ENCODE peak calls at places on chromosome 1, in ten cellular contexts. T is breast epithelium; O is ovary; W is upper lobe of right lung; Z is upper lobe of left lung; U is iPS DF 6.9; A is OCI-LY7; J is lower lobe of right lung; P is mesenchymal stem cell; B is CD8-positive, alpha-beta T cell. S is an unnamed sample.

GRCh38 chr1:56397811-56398231 is 181.5 kb downstream of the PLPP3 start:
- DNase-seq in T (no peak), J (no peak), O (no peak), B (no peak), Z (no peak), U (no peak), P (peak), A (no peak), W (no peak), S (no peak)

GRCh38 chr1:56200921-56201320 is 378.4 kb downstream of the PLPP3 start:
- DNase-seq in A (no peak), T (no peak), B (no peak), J (no peak), P (no peak), Z (no peak), U (no peak), W (no peak), O (no peak), S (no peak)

GRCh38 chr1:62299426-62300200 is 19.6 kb downstream of the KANK4 start:
- DNase-seq in U (no peak), P (no peak), W (no peak), B (no peak), Z (no peak), A (no peak), J (no peak), T (peak), O (no peak), S (peak)

GRCh38 chr1:154014154-154014910 is 23.8 kb downstream of the RPS27 start:
- DNase-seq in U (no peak), A (no peak), O (no peak), W (no peak), J (no peak), T (no peak), B (no peak), Z (no peak), P (peak), S (no peak)

GRCh38 chr1:233859446-233859845 is 45.0 kb upstream of the SLC35F3 start:
- DNase-seq in B (no peak), Z (no peak), O (no peak), J (no peak), W (no peak), T (peak), A (no peak), U (no peak), P (no peak), S (no peak)

GRCh38 chr1:39625462-39626273 is 13.8 kb downstream of the HEYL start:
- DNase-seq in A (no peak), B (no peak), W (peak), U (no peak), J (peak), T (no peak), Z (peak), O (peak), P (peak), S (peak)

GRCh38 chr1:69919922-69920273 is 285.5 kb downstream of the LRRC40 start:
- DNase-seq in A (no peak), O (no peak), J (no peak), T (no peak), W (no peak), B (no peak), U (no peak), Z (no peak), P (no peak), S (no peak)

GRCh38 chr1:185789846-185790735 is 55.9 kb downstream of the HMCN1 start:
- DNase-seq in O (no peak), B (no peak), Z (no peak), A (no peak), J (no peak), W (no peak), U (no peak), P (peak), T (no peak), S (no peak)

GRCh38 chr1:65751961-65752360 is 40.7 kb upstream of the PDE4B start:
- DNase-seq in T (no peak), U (no peak), B (no peak), J (no peak), W (no peak), P (no peak), Z (no peak), O (no peak), A (no peak), S (no peak)

GRCh38 chr1:197268012-197268411 is at the start of gene CRB1:
- DNase-seq in T (no peak), P (no peak), O (no peak), W (no peak), B (no peak), J (no peak), Z (no peak), A (peak), U (no peak), S (no peak)

GRCh38 chr1:19390901-19391595 is 78.9 kb downstream of the SLC66A1 start:
- DNase-seq in O (peak), A (peak), Z (no peak), U (no peak), P (peak), W (no peak), T (peak), J (no peak), B (peak), S (peak)

GRCh38 chr1:168053681-168054080 is 83.0 kb downstream of the GPR161 start:
- DNase-seq in J (no peak), U (no peak), P (no peak), Z (no peak), B (no peak), A (no peak), T (no peak), W (no peak), O (no peak), S (no peak)

GRCh38 chr1:11078631-11079030 is 18.8 kb upstream of the SRM start:
- DNase-seq in B (no peak), P (no peak), Z (no peak), A (no peak), J (no peak), W (no peak), T (no peak), U (no peak), O (no peak), S (no peak)

GRCh38 chr1:237416924-237417655 is 375.1 kb downstream of the RYR2 start:
- DNase-seq in O (no peak), U (no peak), J (no peak), W (no peak), T (no peak), Z (no peak), P (no peak), B (no peak), A (no peak), S (no peak)

GRCh38 chr1:2541619-2542246 is 11.7 kb upstream of the HES5 start:
- DNase-seq in A (no peak), B (no peak), P (no peak), W (no peak), J (peak), U (no peak), T (no peak), O (no peak), Z (peak), S (no peak)

GRCh38 chr1:2544093-2544874 is 11.9 kb upstream of the TNFRSF14 start:
- DNase-seq in P (peak), J (no peak), W (no peak), A (no peak), U (no peak), B (no peak), Z (peak), O (no peak), T (no peak), S (no peak)

GRCh38 chr1:2542262-2542915 is 12.3 kb upstream of the HES5 start:
- DNase-seq in P (no peak), Z (peak), W (no peak), A (no peak), T (no peak), J (no peak), O (no peak), B (no peak), U (no peak), S (no peak)

GRCh38 chr1:2544875-2545638 is 11.1 kb upstream of the TNFRSF14 start:
- DNase-seq in O (no peak), W (no peak), U (no peak), Z (peak), A (no peak), B (no peak), T (no peak), J (no peak), P (no peak), S (no peak)

GRCh38 chr1:2543543-2544092 is 12.6 kb upstream of the TNFRSF14 start:
- DNase-seq in T (no peak), Z (peak), U (no peak), B (no peak), J (no peak), P (peak), O (no peak), W (no peak), A (no peak), S (no peak)
- H3K27ac ChIP-seq in T (no peak), Z (no peak), U (no peak), B (no peak), J (peak), P (no peak), O (no peak), W (no peak), A (no peak), S (peak)

DNA sequence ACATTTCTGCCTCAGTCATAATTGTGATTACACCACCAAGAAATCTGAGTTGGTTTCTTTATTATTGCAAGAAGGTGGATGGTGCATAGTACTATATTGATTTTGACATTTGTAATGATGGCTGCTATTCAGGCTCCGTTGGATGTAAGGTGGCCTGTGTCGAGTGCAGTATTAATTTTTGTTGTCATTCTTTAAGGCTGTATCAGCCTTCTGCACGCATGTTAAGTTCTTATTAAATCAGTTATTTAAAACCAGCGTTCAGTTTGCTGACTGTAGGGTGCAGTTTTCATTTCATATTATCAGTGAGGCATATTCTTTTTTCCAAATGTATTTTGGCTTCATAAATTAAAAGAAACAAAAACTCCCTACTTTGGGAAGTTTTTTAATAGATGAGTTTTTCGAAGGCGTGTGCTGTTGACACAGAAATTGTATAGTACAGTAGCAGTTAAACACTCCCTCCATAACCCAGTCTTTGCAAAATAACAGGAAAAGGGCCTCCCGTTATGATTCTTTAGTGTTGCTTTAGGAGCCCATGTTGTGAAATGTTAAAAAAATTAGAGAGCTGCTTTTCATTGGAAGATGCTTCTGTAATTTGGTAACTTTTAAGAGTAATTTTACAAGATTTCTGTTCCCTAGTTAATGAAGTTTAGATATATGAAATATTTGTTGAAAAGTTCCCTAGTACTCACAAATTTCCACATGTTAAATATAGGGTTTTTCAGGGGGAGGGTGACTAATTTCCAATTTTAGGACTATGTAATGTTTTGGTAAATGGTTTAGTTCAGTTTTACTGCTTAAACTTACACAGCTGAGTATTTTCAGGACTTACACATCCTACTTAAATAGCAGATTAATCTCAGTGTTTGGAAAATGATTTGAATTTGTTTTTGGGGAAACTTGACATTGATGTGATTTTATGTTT is 1.9 kb downstream of the CAMSAP2 start:
- DNase-seq in P (peak), Z (no peak), U (no peak), T (no peak), B (no peak), W (no peak), A (peak), J (no peak), O (no peak), S (no peak)
- H3K27ac ChIP-seq in P (no peak), Z (no peak), U (no peak), T (no peak), B (no peak), W (peak), A (no peak), J (peak), O (peak), S (peak)

GRCh38 chr1:182752827-182753104 is 36.8 kb upstream of the NPL start:
- DNase-seq in T (no peak), O (no peak), U (no peak), P (no peak), W (no peak), Z (no peak), J (no peak), A (no peak), B (no peak), S (no peak)
- H3K27ac ChIP-seq in T (no peak), O (no peak), U (no peak), P (no peak), W (no peak), Z (no peak), J (no peak), A (no peak), B (no peak), S (no peak)

GRCh38 chr1:225850370-225850769 is 31.8 kb downstream of the TMEM63A start:
- DNase-seq in Z (no peak), U (no peak), T (no peak), P (no peak), A (no peak), W (no peak), J (no peak), O (no peak), B (no peak), S (no peak)

GRCh38 chr1:225849905-225850304 is 32.3 kb downstream of the TMEM63A start:
- DNase-seq in Z (no peak), P (no peak), B (no peak), W (no peak), T (no peak), U (no peak), O (peak), A (peak), J (no peak), S (no peak)

GRCh38 chr1:225847610-225848009 is 34.6 kb downstream of the TMEM63A start:
- DNase-seq in U (no peak), P (no peak), A (no peak), Z (no peak), O (no peak), J (no peak), W (no peak), B (no peak), T (no peak), S (no peak)

GRCh38 chr1:225846331-225847310 is 35.6 kb downstream of the TMEM63A start:
- DNase-seq in P (no peak), W (no peak), A (no peak), J (no peak), T (no peak), B (no peak), Z (no peak), U (no peak), O (no peak), S (no peak)

GRCh38 chr1:225848044-225848955 is 33.9 kb downstream of the TMEM63A start:
- DNase-seq in B (no peak), Z (no peak), T (no peak), U (no peak), O (no peak), P (no peak), A (peak), J (no peak), W (no peak), S (no peak)
- H3K27ac ChIP-seq in B (peak), Z (no peak), T (peak), U (no peak), O (peak), P (no peak), A (peak), J (no peak), W (no peak), S (no peak)

GRCh38 chr1:164561007-164561406 is 2.0 kb downstream of the PBX1 start:
- DNase-seq in O (no peak), U (no peak), J (no peak), Z (no peak), P (no peak), A (no peak), W (no peak), T (no peak), B (no peak), S (no peak)

GRCh38 chr1:164560504-164560903 is 1.5 kb downstream of the PBX1 start:
- DNase-seq in W (no peak), U (no peak), B (no peak), J (no peak), Z (no peak), O (no peak), P (no peak), A (no peak), T (no peak), S (no peak)

GRCh38 chr1:164562947-164563346 is 4.0 kb downstream of the PBX1 start:
- DNase-seq in J (no peak), B (no peak), Z (no peak), T (no peak), A (no peak), U (no peak), W (no peak), P (no peak), O (no peak), S (no peak)

GRCh38 chr1:164560076-164560475 is 1.1 kb downstream of the PBX1 start:
- DNase-seq in A (no peak), Z (no peak), P (peak), U (no peak), O (no peak), B (no peak), J (no peak), T (no peak), W (no peak), S (no peak)

GRCh38 chr1:164561461-164561860 is 2.5 kb downstream of the PBX1 start:
- DNase-seq in U (no peak), T (no peak), A (no peak), B (no peak), O (no peak), P (no peak), Z (no peak), J (no peak), W (no peak), S (no peak)
- H3K27ac ChIP-seq in U (no peak), T (peak), A (no peak), B (no peak), O (peak), P (no peak), Z (peak), J (peak), W (peak), S (peak)

GRCh38 chr1:115641762-115642167 is at the start of gene VANGL1:
- DNase-seq in U (no peak), O (peak), W (peak), A (no peak), Z (peak), B (no peak), P (peak), J (peak), T (no peak), S (no peak)
- H3K27ac ChIP-seq in U (no peak), O (peak), W (peak), A (no peak), Z (peak), B (no peak), P (peak), J (peak), T (peak), S (peak)

GRCh38 chr1:29210278-29211085 is 20.3 kb downstream of the MECR start:
- DNase-seq in A (no peak), Z (no peak), B (no peak), T (no peak), O (no peak), J (no peak), P (peak), U (no peak), W (no peak), S (no peak)
- H3K27ac ChIP-seq in A (no peak), Z (no peak), B (no peak), T (no peak), O (no peak), J (no peak), P (no peak), U (no peak), W (no peak), S (no peak)

GRCh38 chr1:119700326-119700725 is 11.4 kb upstream of the PHGDH start:
- DNase-seq in O (no peak), T (no peak), Z (no peak), P (no peak), U (no peak), A (no peak), W (no peak), B (no peak), J (no peak), S (no peak)
- H3K27ac ChIP-seq in O (no peak), T (no peak), Z (no peak), P (no peak), U (no peak), A (no peak), W (no peak), B (no peak), J (no peak), S (no peak)

S was measured in tibial nerve.